ENCODE peak calls at places on chromosomes 11 and 22, in six cellular contexts. M is stimulated activated effector memory CD8-positive, alpha-beta T cell treated with anti-CD3 and anti-CD28 coated beads, Interleukin-12 subunit alpha, Interleukin-12 subunit beta, amount 100 ng/mL, for 72 hours; I is foreskin keratinocyte; Q is A549; V is T-cell; Y is Right ventricle myocardium superior. G is an unnamed sample.

GRCh38 chr11:62832346-62833234 is at the start of gene TEX54:
- ATAC-seq in M (peak), I (peak), Q (peak), V (peak), Y (peak), G (peak)

GRCh38 chr11:75400110-75400865 is 970 bp downstream of the RPS3 start:
- ATAC-seq in M (peak), I (no peak), Q (peak), V (peak), Y (peak), G (peak)

GRCh38 chr11:15629690-15630321 is 515.1 kb downstream of the INSC start:
- ATAC-seq in M (peak), I (peak), Q (peak), V (no peak), Y (no peak), G (peak)

GRCh38 chr22:50443801-50444625 is 30.8 kb downstream of the SBF1 start:
- ATAC-seq in M (no peak), I (no peak), Q (no peak), V (no peak), Y (peak), G (peak)

GRCh38 chr11:106381895-106382294 is 304.4 kb downstream of the AASDHPPT start:
- ATAC-seq in M (no peak), I (peak), Q (no peak), V (no peak), Y (no peak), G (no peak)

GRCh38 chr11:130737041-130737830 is 179.0 kb downstream of the SNX19 start:
- ATAC-seq in M (no peak), I (peak), Q (no peak), V (no peak), Y (peak), G (no peak)

GRCh38 chr11:116454020-116454645 is 318.7 kb downstream of the BUD13 start:
- ATAC-seq in M (no peak), I (peak), Q (peak), V (no peak), Y (peak), G (no peak)

GRCh38 chr11:80925291-80925690 is 1484.5 kb upstream of the TENM4 start:
- ATAC-seq in M (no peak), I (no peak), Q (no peak), V (no peak), Y (no peak), G (no peak)

GRCh38 chr22:31891366-31892079 is 52.8 kb upstream of the YWHAH start:
- ATAC-seq in M (no peak), I (no peak), Q (no peak), V (no peak), Y (no peak), G (no peak)

GRCh38 chr11:85809881-85810280 is 1.1 kb downstream of the SYTL2 start:
- ATAC-seq in M (peak), I (peak), Q (peak), V (peak), Y (no peak), G (no peak)

GRCh38 chr11:73143126-73143838 is 1.2 kb upstream of the FCHSD2 start:
- ATAC-seq in M (no peak), I (no peak), Q (no peak), V (no peak), Y (no peak), G (no peak)

GRCh38 chr11:84146826-84147225 is 860.7 kb upstream of the CCDC90B start:
- ATAC-seq in M (no peak), I (no peak), Q (no peak), V (no peak), Y (no peak), G (no peak)

GRCh38 chr11:113906038-113906437 is 1.4 kb downstream of the HTR3B start:
- ATAC-seq in M (no peak), I (peak), Q (peak), V (no peak), Y (no peak), G (no peak)

GRCh38 chr11:77547863-77548551 is 41.7 kb upstream of the AQP11 start:
- ATAC-seq in M (no peak), I (no peak), Q (peak), V (no peak), Y (peak), G (no peak)

GRCh38 chr22:20536590-20537324 is 29.3 kb downstream of the MED15 start:
- ATAC-seq in M (no peak), I (no peak), Q (no peak), V (no peak), Y (peak), G (no peak)

GRCh38 chr22:19731361-19731725 is 8.0 kb downstream of the GP1BB start:
- ATAC-seq in M (no peak), I (no peak), Q (no peak), V (no peak), Y (peak), G (no peak)

GRCh38 chr11:74171630-74172465 is 759 bp downstream of the PPME1 start:
- ATAC-seq in M (no peak), I (no peak), Q (no peak), V (no peak), Y (no peak), G (no peak)

GRCh38 chr22:37069319-37069718 is 17.8 kb downstream of the KCTD17 start:
- ATAC-seq in M (no peak), I (no peak), Q (peak), V (no peak), Y (no peak), G (no peak)

GRCh38 chr11:8917157-8917820 is 6.3 kb downstream of the AKIP1 start:
- ATAC-seq in M (no peak), I (peak), Q (peak), V (no peak), Y (peak), G (no peak)

GRCh38 chr11:68090287-68090686 is 30.9 kb downstream of the CHKA start:
- ATAC-seq in M (no peak), I (no peak), Q (no peak), V (no peak), Y (no peak), G (no peak)

GRCh38 chr11:5550440-5551095 is 2.2 kb upstream of the OR52H1 start:
- ATAC-seq in M (peak), I (peak), Q (peak), V (no peak), Y (no peak), G (peak)

GRCh38 chr11:7666292-7666866 is 6.9 kb downstream of the CYB5R2 start:
- ATAC-seq in M (no peak), I (no peak), Q (no peak), V (no peak), Y (no peak), G (no peak)

GRCh38 chr11:31757245-31757835 is 53.8 kb downstream of the PAX6 start:
- ATAC-seq in M (no peak), I (no peak), Q (no peak), V (no peak), Y (peak), G (no peak)

GRCh38 chr11:3155691-3156258 is 9.3 kb downstream of the OSBPL5 start:
- ATAC-seq in M (no peak), I (no peak), Q (no peak), V (no peak), Y (no peak), G (no peak)

GRCh38 chr11:43987384-43988039 is 45.1 kb downstream of the C11orf96 start:
- ATAC-seq in M (no peak), I (peak), Q (no peak), V (no peak), Y (peak), G (no peak)

GRCh38 chr22:32142600-32142999 is 16.5 kb downstream of the C22orf42 start:
- ATAC-seq in M (peak), I (no peak), Q (no peak), V (no peak), Y (no peak), G (peak)

GRCh38 chr11:67020949-67021348 is 2.0 kb upstream of the SYT12 start:
- ATAC-seq in M (peak), I (no peak), Q (no peak), V (no peak), Y (no peak), G (peak)

GRCh38 chr11:61149624-61150615 is 11.3 kb downstream of the VPS37C start:
- ATAC-seq in M (no peak), I (no peak), Q (peak), V (no peak), Y (no peak), G (no peak)

GRCh38 chr11:104907521-104908185 is 9.4 kb upstream of the CASP12 start:
- ATAC-seq in M (peak), I (no peak), Q (no peak), V (peak), Y (no peak), G (peak)

GRCh38 chr11:61697093-61697492 is 16.9 kb downstream of the DAGLA start:
- ATAC-seq in M (no peak), I (peak), Q (no peak), V (no peak), Y (no peak), G (no peak)

GRCh38 chr11:1018091-1018490 is 18.4 kb downstream of the MUC6 start:
- ATAC-seq in M (no peak), I (no peak), Q (no peak), V (no peak), Y (no peak), G (no peak)

GRCh38 chr11:60493454-60493853 is 876 bp downstream of the MS4A12 start:
- ATAC-seq in M (no peak), I (no peak), Q (no peak), V (no peak), Y (no peak), G (no peak)

G was measured in activated T-helper 17 cell treated with anti-CD3 and anti-CD28 coated beads, Interleukin-2, amount 50 U/mL, for 72 hours.